ENCODE peak calls at places on chromosomes 16 and 17, in eight cellular contexts. One of them, this sample, is unnamed.

GRCh38 chr16:83624436-83625120 is 183.2 kb upstream of the HSBP1 start:
- DNase-seq in BE2C: no peak
- DNase-seq in PC-9: no peak
- DNase-seq in heart left ventricle: no peak
- DNase-seq in CD8-positive, alpha-beta memory T cell: no peak
- DNase-seq in brain microvascular endothelial cell: no peak
- DNase-seq in naive thymus-derived CD4-positive, alpha-beta T cell: no peak
- DNase-seq in mammary epithelial cell: no peak
- DNase-seq in this sample: no peak

GRCh38 chr17:44922136-44922535 is 6.8 kb upstream of the GFAP start:
- DNase-seq in brain microvascular endothelial cell: no peak
- DNase-seq in naive thymus-derived CD4-positive, alpha-beta T cell: no peak
- DNase-seq in mammary epithelial cell: no peak
- DNase-seq in CD8-positive, alpha-beta memory T cell: no peak
- DNase-seq in heart left ventricle: no peak
- DNase-seq in PC-9: no peak
- DNase-seq in BE2C: no peak
- DNase-seq in this sample: no peak

GRCh38 chr17:65588194-65588808 is 26.9 kb upstream of the AXIN2 start:
- DNase-seq in BE2C: no peak
- DNase-seq in PC-9: peak; percentile 90
- DNase-seq in heart left ventricle: peak; percentile 57
- DNase-seq in mammary epithelial cell: no peak
- DNase-seq in naive thymus-derived CD4-positive, alpha-beta T cell: no peak
- DNase-seq in brain microvascular endothelial cell: no peak
- DNase-seq in CD8-positive, alpha-beta memory T cell: no peak
- DNase-seq in this sample: no peak

GRCh38 chr17:42809250-42809649 is 10.6 kb downstream of the CNTD1 start:
- DNase-seq in CD8-positive, alpha-beta memory T cell: no peak
- DNase-seq in mammary epithelial cell: peak; percentile 66
- DNase-seq in brain microvascular endothelial cell: no peak
- DNase-seq in naive thymus-derived CD4-positive, alpha-beta T cell: no peak
- DNase-seq in heart left ventricle: no peak
- DNase-seq in BE2C: no peak
- DNase-seq in PC-9: no peak
- DNase-seq in this sample: peak; percentile 64

GRCh38 chr16:85360323-85361277 is 248.3 kb upstream of the CIBAR2 start:
- DNase-seq in CD8-positive, alpha-beta memory T cell: no peak
- DNase-seq in brain microvascular endothelial cell: no peak
- DNase-seq in PC-9: no peak
- DNase-seq in heart left ventricle: no peak
- DNase-seq in mammary epithelial cell: peak; percentile 78
- DNase-seq in naive thymus-derived CD4-positive, alpha-beta T cell: peak; percentile 13
- DNase-seq in BE2C: peak; percentile 95
- DNase-seq in this sample: no peak

GRCh38 chr16:67733734-67734470 is 14.8 kb upstream of the GFOD2 start:
- DNase-seq in brain microvascular endothelial cell: no peak
- DNase-seq in mammary epithelial cell: no peak
- DNase-seq in naive thymus-derived CD4-positive, alpha-beta T cell: no peak
- DNase-seq in heart left ventricle: no peak
- DNase-seq in CD8-positive, alpha-beta memory T cell: no peak
- DNase-seq in PC-9: no peak
- DNase-seq in BE2C: no peak
- DNase-seq in this sample: no peak

GRCh38 chr16:4067262-4068001 is 48.8 kb downstream of the ADCY9 start:
- DNase-seq in PC-9: no peak
- DNase-seq in brain microvascular endothelial cell: no peak
- DNase-seq in mammary epithelial cell: no peak
- DNase-seq in BE2C: no peak
- DNase-seq in naive thymus-derived CD4-positive, alpha-beta T cell: no peak
- DNase-seq in CD8-positive, alpha-beta memory T cell: no peak
- DNase-seq in heart left ventricle: no peak
- DNase-seq in this sample: no peak

GRCh38 chr16:56915311-56916105 is 16.4 kb upstream of the HERPUD1 start:
- DNase-seq in naive thymus-derived CD4-positive, alpha-beta T cell: no peak
- DNase-seq in BE2C: no peak
- DNase-seq in heart left ventricle: peak; percentile 38
- DNase-seq in brain microvascular endothelial cell: peak; percentile 58
- DNase-seq in PC-9: no peak
- DNase-seq in CD8-positive, alpha-beta memory T cell: no peak
- DNase-seq in mammary epithelial cell: no peak
- DNase-seq in this sample: no peak

GRCh38 chr16:57628008-57628781 is at the start of gene ADGRG1:
- DNase-seq in mammary epithelial cell: peak; percentile 98
- DNase-seq in naive thymus-derived CD4-positive, alpha-beta T cell: no peak
- DNase-seq in heart left ventricle: peak; percentile 68
- DNase-seq in PC-9: peak; percentile 86
- DNase-seq in BE2C: peak; percentile 75
- DNase-seq in CD8-positive, alpha-beta memory T cell: no peak
- DNase-seq in brain microvascular endothelial cell: peak; percentile 93
- DNase-seq in this sample: peak; percentile 88

GRCh38 chr16:82506734-82507133 is 120.0 kb upstream of the CDH13 start:
- DNase-seq in heart left ventricle: no peak
- DNase-seq in naive thymus-derived CD4-positive, alpha-beta T cell: no peak
- DNase-seq in brain microvascular endothelial cell: no peak
- DNase-seq in CD8-positive, alpha-beta memory T cell: no peak
- DNase-seq in PC-9: no peak
- DNase-seq in mammary epithelial cell: no peak
- DNase-seq in BE2C: no peak
- DNase-seq in this sample: no peak

GRCh38 chr16:54856871-54857270 is 73.8 kb upstream of the IRX5 start:
- DNase-seq in mammary epithelial cell: no peak
- DNase-seq in heart left ventricle: no peak
- DNase-seq in PC-9: no peak
- DNase-seq in CD8-positive, alpha-beta memory T cell: no peak
- DNase-seq in BE2C: no peak
- DNase-seq in naive thymus-derived CD4-positive, alpha-beta T cell: no peak
- DNase-seq in brain microvascular endothelial cell: no peak
- DNase-seq in this sample: no peak

GRCh38 chr17:41211845-41212466 is 14.5 kb upstream of the KRTAP9-2 start:
- DNase-seq in heart left ventricle: no peak
- DNase-seq in PC-9: peak; percentile 84
- DNase-seq in naive thymus-derived CD4-positive, alpha-beta T cell: no peak
- DNase-seq in CD8-positive, alpha-beta memory T cell: no peak
- DNase-seq in BE2C: no peak
- DNase-seq in mammary epithelial cell: peak; percentile 71
- DNase-seq in brain microvascular endothelial cell: no peak
- DNase-seq in this sample: no peak

GRCh38 chr16:64409762-64410161 is 712.1 kb downstream of the CDH11 start:
- DNase-seq in heart left ventricle: no peak
- DNase-seq in mammary epithelial cell: no peak
- DNase-seq in BE2C: no peak
- DNase-seq in CD8-positive, alpha-beta memory T cell: no peak
- DNase-seq in brain microvascular endothelial cell: no peak
- DNase-seq in naive thymus-derived CD4-positive, alpha-beta T cell: no peak
- DNase-seq in PC-9: no peak
- DNase-seq in this sample: peak; percentile 34

GRCh38 chr17:2207815-2208515 is 95.6 kb downstream of the SMG6 start:
- DNase-seq in heart left ventricle: no peak
- DNase-seq in mammary epithelial cell: no peak
- DNase-seq in CD8-positive, alpha-beta memory T cell: no peak
- DNase-seq in brain microvascular endothelial cell: no peak
- DNase-seq in naive thymus-derived CD4-positive, alpha-beta T cell: no peak
- DNase-seq in BE2C: no peak
- DNase-seq in PC-9: no peak
- DNase-seq in this sample: no peak

GRCh38 chr16:50699345-50700159 is 6.1 kb downstream of the NOD2 start:
- DNase-seq in brain microvascular endothelial cell: no peak
- DNase-seq in BE2C: no peak
- DNase-seq in CD8-positive, alpha-beta memory T cell: no peak
- DNase-seq in PC-9: peak; percentile 84
- DNase-seq in naive thymus-derived CD4-positive, alpha-beta T cell: peak; percentile 16
- DNase-seq in mammary epithelial cell: peak; percentile 98
- DNase-seq in heart left ventricle: no peak
- DNase-seq in this sample: no peak

GRCh38 chr17:10730956-10731879 is 1.4 kb upstream of the TMEM220 start:
- DNase-seq in naive thymus-derived CD4-positive, alpha-beta T cell: no peak
- DNase-seq in CD8-positive, alpha-beta memory T cell: no peak
- DNase-seq in PC-9: no peak
- DNase-seq in BE2C: no peak
- DNase-seq in heart left ventricle: no peak
- DNase-seq in mammary epithelial cell: no peak
- DNase-seq in brain microvascular endothelial cell: no peak
- DNase-seq in this sample: no peak

GRCh38 chr16:75789237-75789636 is 62.9 kb upstream of the CPHXL start:
- DNase-seq in brain microvascular endothelial cell: peak; percentile 25
- DNase-seq in CD8-positive, alpha-beta memory T cell: no peak
- DNase-seq in PC-9: peak; percentile 42
- DNase-seq in mammary epithelial cell: peak; percentile 39
- DNase-seq in heart left ventricle: no peak
- DNase-seq in BE2C: peak; percentile 15
- DNase-seq in naive thymus-derived CD4-positive, alpha-beta T cell: peak; percentile 17
- DNase-seq in this sample: peak; percentile 3

DNA sequence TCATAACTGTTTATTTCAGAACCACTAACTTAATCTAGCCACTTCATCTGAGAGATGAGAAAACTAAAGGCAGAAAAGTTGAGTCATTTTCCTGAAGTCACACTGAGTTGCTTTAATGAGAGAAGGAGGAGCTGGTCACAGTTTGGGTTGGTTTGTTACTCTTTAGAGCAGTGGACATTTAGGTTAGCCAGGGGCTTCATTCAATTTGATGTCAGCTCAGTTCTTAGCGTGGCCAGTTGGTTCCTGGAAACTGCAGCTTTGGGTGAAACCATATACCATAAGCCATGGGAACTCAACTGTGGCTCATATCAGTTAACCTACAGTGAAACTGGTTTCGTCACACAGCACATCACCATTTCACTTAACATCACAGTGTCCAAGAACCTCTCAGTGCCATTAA is 59.2 kb upstream of the ADORA2B start:
- DNase-seq in CD8-positive, alpha-beta memory T cell: no peak
- DNase-seq in BE2C: no peak
- DNase-seq in mammary epithelial cell: peak; percentile 19
- DNase-seq in heart left ventricle: no peak
- DNase-seq in PC-9: no peak
- DNase-seq in naive thymus-derived CD4-positive, alpha-beta T cell: no peak
- DNase-seq in brain microvascular endothelial cell: no peak
- DNase-seq in this sample: no peak
- H3K4me3 ChIP-seq in CD8-positive, alpha-beta memory T cell: no peak overlapping the region
- H3K4me3 ChIP-seq in BE2C: no peak overlapping the region
- H3K4me3 ChIP-seq in mammary epithelial cell: no peak overlapping the region
- H3K4me3 ChIP-seq in heart left ventricle: no peak overlapping the region
- H3K4me3 ChIP-seq in PC-9: no peak overlapping the region
- H3K4me3 ChIP-seq in naive thymus-derived CD4-positive, alpha-beta T cell: no peak overlapping the region
- H3K4me3 ChIP-seq in brain microvascular endothelial cell: no peak overlapping the region
- H3K4me3 ChIP-seq in this sample: no peak overlapping the region

GRCh38 chr17:77399319-77399959 is 258.7 kb downstream of the SEC14L1 start:
- DNase-seq in naive thymus-derived CD4-positive, alpha-beta T cell: no peak
- DNase-seq in brain microvascular endothelial cell: no peak
- DNase-seq in heart left ventricle: no peak
- DNase-seq in CD8-positive, alpha-beta memory T cell: no peak
- DNase-seq in PC-9: no peak
- DNase-seq in mammary epithelial cell: no peak
- DNase-seq in BE2C: no peak
- DNase-seq in this sample: no peak
- H3K4me3 ChIP-seq in naive thymus-derived CD4-positive, alpha-beta T cell: no peak overlapping the region
- H3K4me3 ChIP-seq in brain microvascular endothelial cell: no peak overlapping the region
- H3K4me3 ChIP-seq in heart left ventricle: no peak overlapping the region
- H3K4me3 ChIP-seq in CD8-positive, alpha-beta memory T cell: no peak overlapping the region
- H3K4me3 ChIP-seq in PC-9: no peak overlapping the region
- H3K4me3 ChIP-seq in mammary epithelial cell: no peak overlapping the region
- H3K4me3 ChIP-seq in BE2C: no peak overlapping the region
- H3K4me3 ChIP-seq in this sample: no peak overlapping the region

DNA sequence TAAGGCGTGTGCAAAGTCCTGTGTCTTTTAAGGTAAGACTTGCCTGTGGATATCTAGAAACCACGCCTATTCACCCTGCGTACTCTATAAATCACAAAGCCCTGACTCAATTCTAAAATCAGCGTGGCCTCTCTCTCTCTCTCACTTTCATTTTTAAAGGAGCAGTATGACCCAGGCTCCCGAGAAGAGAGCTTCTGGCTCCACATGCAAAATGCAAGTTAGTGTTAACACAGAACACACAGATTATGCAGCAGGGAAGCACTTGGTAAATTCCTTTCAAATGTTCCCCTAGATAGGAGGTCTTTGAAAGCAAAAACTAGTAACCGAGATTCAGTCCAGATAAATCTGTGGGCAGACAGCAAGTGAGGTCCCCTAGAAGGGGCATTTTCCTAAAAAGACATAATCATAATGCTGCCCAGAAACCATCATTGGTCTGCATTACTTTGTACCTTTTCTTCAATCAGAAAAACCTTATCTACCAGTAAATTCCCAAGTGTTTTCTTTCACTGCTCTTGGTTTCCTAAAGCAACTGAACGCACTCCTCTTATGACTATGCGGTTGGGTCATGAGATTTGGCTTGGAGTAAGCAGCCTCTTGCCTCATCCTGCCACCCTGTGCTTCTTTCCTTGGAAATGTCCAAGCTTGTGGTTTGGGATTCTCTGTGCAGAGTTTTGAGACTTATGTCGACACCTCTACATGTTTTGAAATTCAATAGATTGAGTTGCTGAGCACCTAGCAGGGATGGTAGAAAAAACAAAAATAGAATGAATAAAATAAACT is 31.7 kb upstream of the KCNJ2 start:
- DNase-seq in heart left ventricle: peak; percentile 32
- DNase-seq in brain microvascular endothelial cell: peak; percentile 76
- DNase-seq in BE2C: no peak
- DNase-seq in mammary epithelial cell: peak; percentile 84
- DNase-seq in CD8-positive, alpha-beta memory T cell: no peak
- DNase-seq in naive thymus-derived CD4-positive, alpha-beta T cell: no peak
- DNase-seq in PC-9: peak; percentile 56
- DNase-seq in this sample: peak; percentile 93
- H3K4me3 ChIP-seq in heart left ventricle: peak overlapping the region; percentile 48
- H3K4me3 ChIP-seq in brain microvascular endothelial cell: peak overlapping the region; percentile 36
- H3K4me3 ChIP-seq in BE2C: no peak overlapping the region
- H3K4me3 ChIP-seq in mammary epithelial cell: peak overlapping the region; percentile 39
- H3K4me3 ChIP-seq in CD8-positive, alpha-beta memory T cell: no peak overlapping the region
- H3K4me3 ChIP-seq in naive thymus-derived CD4-positive, alpha-beta T cell: peak overlapping the region; percentile 2
- H3K4me3 ChIP-seq in PC-9: peak overlapping the region; percentile 36
- H3K4me3 ChIP-seq in this sample: peak overlapping the region; percentile 34

GRCh38 chr17:82097919-82098168 is 192 bp downstream of the FASN start:
- DNase-seq in CD8-positive, alpha-beta memory T cell: no peak
- DNase-seq in mammary epithelial cell: no peak
- DNase-seq in BE2C: no peak
- DNase-seq in naive thymus-derived CD4-positive, alpha-beta T cell: no peak
- DNase-seq in PC-9: no peak
- DNase-seq in brain microvascular endothelial cell: no peak
- DNase-seq in heart left ventricle: no peak
- DNase-seq in this sample: no peak

GRCh38 chr17:82097187-82097918 is 683 bp downstream of the FASN start:
- DNase-seq in mammary epithelial cell: peak; percentile 34
- DNase-seq in brain microvascular endothelial cell: peak; percentile 44
- DNase-seq in naive thymus-derived CD4-positive, alpha-beta T cell: peak; percentile 24
- DNase-seq in heart left ventricle: peak; percentile 57
- DNase-seq in PC-9: peak; percentile 37
- DNase-seq in CD8-positive, alpha-beta memory T cell: no peak
- DNase-seq in BE2C: peak; percentile 71
- DNase-seq in this sample: no peak

GRCh38 chr17:82095777-82096708 is 2.0 kb downstream of the FASN start:
- DNase-seq in CD8-positive, alpha-beta memory T cell: no peak
- DNase-seq in PC-9: peak; percentile 59
- DNase-seq in mammary epithelial cell: peak; percentile 25
- DNase-seq in brain microvascular endothelial cell: no peak
- DNase-seq in naive thymus-derived CD4-positive, alpha-beta T cell: peak; percentile 9
- DNase-seq in heart left ventricle: peak; percentile 26
- DNase-seq in BE2C: peak; percentile 15
- DNase-seq in this sample: no peak

GRCh38 chr17:82094931-82095776 is 2.9 kb downstream of the FASN start:
- DNase-seq in heart left ventricle: peak; percentile 25
- DNase-seq in PC-9: no peak
- DNase-seq in naive thymus-derived CD4-positive, alpha-beta T cell: peak; percentile 14
- DNase-seq in brain microvascular endothelial cell: no peak
- DNase-seq in CD8-positive, alpha-beta memory T cell: no peak
- DNase-seq in BE2C: peak; percentile 13
- DNase-seq in mammary epithelial cell: no peak
- DNase-seq in this sample: no peak

GRCh38 chr17:82096709-82097186 is 1.3 kb downstream of the FASN start:
- DNase-seq in PC-9: no peak
- DNase-seq in naive thymus-derived CD4-positive, alpha-beta T cell: no peak
- DNase-seq in CD8-positive, alpha-beta memory T cell: no peak
- DNase-seq in heart left ventricle: no peak
- DNase-seq in BE2C: no peak
- DNase-seq in brain microvascular endothelial cell: no peak
- DNase-seq in mammary epithelial cell: no peak
- DNase-seq in this sample: no peak
- H3K4me3 ChIP-seq in PC-9: peak overlapping the region; percentile 67
- H3K4me3 ChIP-seq in naive thymus-derived CD4-positive, alpha-beta T cell: peak overlapping the region; percentile 47
- H3K4me3 ChIP-seq in CD8-positive, alpha-beta memory T cell: peak overlapping the region; percentile 54
- H3K4me3 ChIP-seq in heart left ventricle: peak overlapping the region; percentile 83
- H3K4me3 ChIP-seq in BE2C: peak overlapping the region; percentile 89
- H3K4me3 ChIP-seq in brain microvascular endothelial cell: peak overlapping the region; percentile 81
- H3K4me3 ChIP-seq in mammary epithelial cell: peak overlapping the region; percentile 62
- H3K4me3 ChIP-seq in this sample: peak overlapping the region; percentile 83

This sample was measured in skeletal muscle cell.